ENCODE peak calls at places on chromosomes 12 and 14, in ten cellular contexts. F, J, V, A, L, D, P, H, Q and O are unnamed samples.

GRCh38 chr12:124938066-124938465 is 23.6 kb upstream of the UBC start:
- DNase-seq in F (no peak), J (no peak), V (no peak), A (no peak), L (no peak), D (no peak), P (no peak), H (no peak), Q (no peak), O (no peak)

GRCh38 chr12:22037952-22038351 is 8.1 kb upstream of the CMAS start:
- DNase-seq in F (no peak), J (no peak), V (no peak), A (no peak), L (no peak), D (no peak), P (no peak), H (no peak), Q (no peak), O (no peak)

GRCh38 chr12:46089414-46090162 is 99.2 kb upstream of the SCAF11 start:
- DNase-seq in F (no peak), J (no peak), V (no peak), A (no peak), L (no peak), D (no peak), P (no peak), H (no peak), Q (no peak), O (no peak)

GRCh38 chr14:75430526-75430925 is 2.7 kb downstream of the JDP2 start:
- DNase-seq in F (no peak), J (peak), V (no peak), A (no peak), L (no peak), D (no peak), P (no peak), H (peak), Q (no peak), O (no peak)

GRCh38 chr14:36241183-36241582 is 64.7 kb upstream of the PTCSC3 start:
- DNase-seq in F (no peak), J (no peak), V (no peak), A (no peak), L (no peak), D (no peak), P (no peak), H (no peak), Q (no peak), O (no peak)

GRCh38 chr14:75471059-75471458 is 43.2 kb downstream of the JDP2 start:
- DNase-seq in F (no peak), J (no peak), V (no peak), A (no peak), L (no peak), D (no peak), P (no peak), H (peak), Q (no peak), O (no peak)

GRCh38 chr12:16118586-16118985 is 158.9 kb downstream of the SLC15A5 start:
- DNase-seq in F (peak), J (no peak), V (no peak), A (no peak), L (no peak), D (no peak), P (no peak), H (no peak), Q (no peak), O (no peak)

GRCh38 chr14:28709571-28710305 is 56.8 kb upstream of the FOXG1 start:
- DNase-seq in F (peak), J (no peak), V (no peak), A (no peak), L (no peak), D (no peak), P (no peak), H (no peak), Q (no peak), O (no peak)

GRCh38 chr14:106879241-106879640 is 1352.9 kb downstream of the TMEM121 start:
- DNase-seq in F (no peak), J (no peak), V (peak), A (no peak), L (peak), D (peak), P (no peak), H (peak), Q (peak), O (peak)

GRCh38 chr14:38108681-38109080 is 99.0 kb upstream of the SSTR1 start:
- DNase-seq in F (no peak), J (no peak), V (no peak), A (no peak), L (no peak), D (no peak), P (no peak), H (no peak), Q (no peak), O (no peak)

GRCh38 chr14:98578204-98578603 is 693.8 kb downstream of the BCL11B start:
- DNase-seq in F (no peak), J (no peak), V (no peak), A (no peak), L (no peak), D (no peak), P (no peak), H (no peak), Q (no peak), O (no peak)

GRCh38 chr14:91985008-91985407 is 37.5 kb upstream of the FBLN5 start:
- DNase-seq in F (no peak), J (no peak), V (no peak), A (no peak), L (no peak), D (no peak), P (no peak), H (no peak), Q (no peak), O (no peak)

GRCh38 chr12:66268562-66268961 is 33.7 kb upstream of the HELB start:
- DNase-seq in F (no peak), J (no peak), V (no peak), A (no peak), L (no peak), D (no peak), P (no peak), H (no peak), Q (no peak), O (no peak)

GRCh38 chr12:10110256-10110844 is 11.6 kb upstream of the CLEC1A start:
- DNase-seq in F (no peak), J (no peak), V (no peak), A (no peak), L (no peak), D (no peak), P (no peak), H (no peak), Q (no peak), O (no peak)

GRCh38 chr14:55271572-55272414 is 572 bp downstream of the FBXO34 start:
- DNase-seq in F (peak), J (peak), V (peak), A (peak), L (peak), D (peak), P (peak), H (peak), Q (peak), O (peak)

GRCh38 chr12:131672941-131673330 is 38.0 kb upstream of the SFSWAP start:
- DNase-seq in F (no peak), J (no peak), V (no peak), A (no peak), L (no peak), D (no peak), P (no peak), H (no peak), Q (peak), O (no peak)

GRCh38 chr14:74571901-74572828 is 39.9 kb downstream of the LTBP2 start:
- DNase-seq in F (no peak), J (no peak), V (peak), A (no peak), L (peak), D (peak), P (peak), H (no peak), Q (no peak), O (no peak)

GRCh38 chr14:32565256-32565655 is 236.2 kb downstream of the AKAP6 start:
- DNase-seq in F (no peak), J (no peak), V (no peak), A (peak), L (no peak), D (no peak), P (no peak), H (no peak), Q (no peak), O (no peak)

GRCh38 chr12:190881-191280 is 23.1 kb downstream of the SLC6A12 start:
- DNase-seq in F (no peak), J (no peak), V (no peak), A (no peak), L (no peak), D (no peak), P (no peak), H (no peak), Q (no peak), O (no peak)

GRCh38 chr12:10364839-10365681 is 24.8 kb downstream of the KLRK1 start:
- DNase-seq in F (peak), J (peak), V (peak), A (peak), L (peak), D (peak), P (peak), H (peak), Q (no peak), O (peak)

GRCh38 chr12:108759914-108760313 is 28.6 kb upstream of the CORO1C start:
- DNase-seq in F (no peak), J (no peak), V (no peak), A (no peak), L (no peak), D (no peak), P (no peak), H (no peak), Q (no peak), O (no peak)

GRCh38 chr12:54628186-54628846 is 6.4 kb downstream of the LACRT start:
- DNase-seq in F (no peak), J (no peak), V (no peak), A (no peak), L (no peak), D (no peak), P (no peak), H (no peak), Q (no peak), O (no peak)

GRCh38 chr12:30021046-30021833 is 237.5 kb upstream of the TMTC1 start:
- DNase-seq in F (no peak), J (no peak), V (no peak), A (no peak), L (no peak), D (no peak), P (no peak), H (no peak), Q (no peak), O (no peak)

GRCh38 chr14:85441909-85442643 is 87.9 kb upstream of the FLRT2 start:
- DNase-seq in F (no peak), J (no peak), V (no peak), A (no peak), L (no peak), D (no peak), P (no peak), H (no peak), Q (no peak), O (no peak)

GRCh38 chr12:48671231-48671856 is 10.7 kb downstream of the KANSL2 start:
- DNase-seq in F (no peak), J (no peak), V (no peak), A (no peak), L (no peak), D (no peak), P (no peak), H (no peak), Q (no peak), O (no peak)

GRCh38 chr12:22268406-22268805 is 66.1 kb downstream of the ST8SIA1 start:
- DNase-seq in F (no peak), J (no peak), V (no peak), A (no peak), L (no peak), D (no peak), P (no peak), H (no peak), Q (no peak), O (no peak)

GRCh38 chr12:70644836-70645235 is 7.6 kb upstream of the PTPRB start:
- DNase-seq in F (no peak), J (no peak), V (no peak), A (no peak), L (no peak), D (no peak), P (no peak), H (no peak), Q (no peak), O (no peak)

GRCh38 chr12:116561181-116561821 is 2.1 kb downstream of the MAP1LC3B2 start:
- DNase-seq in F (no peak), J (no peak), V (no peak), A (no peak), L (no peak), D (no peak), P (no peak), H (no peak), Q (no peak), O (no peak)

DNA sequence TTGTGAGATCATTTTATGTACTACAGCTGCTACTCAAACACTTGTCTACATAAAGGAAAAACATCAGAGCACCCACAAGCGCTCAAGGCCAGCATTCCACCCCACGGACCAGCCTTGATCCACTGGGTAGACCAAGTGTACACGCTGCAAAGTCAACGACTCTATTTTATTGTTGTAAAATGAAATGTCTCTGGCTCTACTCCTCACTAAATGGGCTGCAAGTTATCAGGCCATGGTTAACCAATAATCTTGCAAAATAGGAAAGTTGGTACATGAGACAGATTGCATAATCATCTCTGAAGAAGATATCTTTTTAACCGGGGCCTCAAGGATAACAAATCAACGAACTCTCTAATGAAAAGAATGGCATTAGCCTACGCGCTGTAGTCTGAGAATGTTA is 69.9 kb upstream of the FOXN3 start:
- DNase-seq in F (no peak), J (no peak), V (no peak), A (no peak), L (no peak), D (no peak), P (no peak), H (no peak), Q (no peak), O (no peak)
- TF ChIP-seq CTCF in F (no peak), J (no peak), V (no peak), A (no peak), L (no peak), D (no peak), P (no peak), H (no peak), Q (no peak), O (no peak)

DNA sequence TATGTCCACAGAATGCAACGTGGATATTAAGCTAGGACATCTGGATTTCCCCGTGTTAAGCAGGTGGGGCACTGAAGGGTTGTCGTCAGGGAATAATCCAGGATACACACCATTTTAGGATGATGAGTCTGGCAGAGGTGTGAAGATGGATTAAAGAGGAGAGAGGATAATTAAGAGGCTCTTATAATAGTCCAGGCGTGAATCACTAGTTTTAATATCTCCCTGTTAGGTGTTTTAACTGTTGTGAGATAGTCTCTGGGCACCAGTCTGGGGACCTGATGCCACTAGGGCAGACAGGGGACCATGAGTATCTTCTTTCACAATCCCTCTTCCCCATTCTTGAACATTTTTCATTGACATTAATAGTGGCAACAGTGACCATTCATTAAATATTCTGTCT is 216.7 kb downstream of the TBX5 start:
- DNase-seq in F (no peak), J (no peak), V (no peak), A (no peak), L (no peak), D (no peak), P (no peak), H (no peak), Q (no peak), O (no peak)
- H3K27ac ChIP-seq in F (no peak), J (no peak), V (no peak), A (no peak), L (no peak), D (no peak), P (no peak), H (no peak), Q (no peak), O (no peak)

GRCh38 chr12:117968084-117968789 is 553 bp downstream of the KSR2 start:
- DNase-seq in F (peak), J (no peak), V (no peak), A (no peak), L (no peak), D (no peak), P (no peak), H (no peak), Q (no peak), O (no peak)

GRCh38 chr12:117967512-117967911 is 1.3 kb downstream of the KSR2 start:
- DNase-seq in F (peak), J (no peak), V (no peak), A (no peak), L (no peak), D (no peak), P (no peak), H (no peak), Q (no peak), O (no peak)

GRCh38 chr12:117967043-117967442 is 1.7 kb downstream of the KSR2 start:
- DNase-seq in F (no peak), J (no peak), V (no peak), A (no peak), L (no peak), D (no peak), P (no peak), H (no peak), Q (no peak), O (no peak)

GRCh38 chr12:117970334-117970733 is 1.5 kb upstream of the KSR2 start:
- DNase-seq in F (no peak), J (no peak), V (no peak), A (no peak), L (no peak), D (no peak), P (no peak), H (no peak), Q (no peak), O (no peak)

DNA sequence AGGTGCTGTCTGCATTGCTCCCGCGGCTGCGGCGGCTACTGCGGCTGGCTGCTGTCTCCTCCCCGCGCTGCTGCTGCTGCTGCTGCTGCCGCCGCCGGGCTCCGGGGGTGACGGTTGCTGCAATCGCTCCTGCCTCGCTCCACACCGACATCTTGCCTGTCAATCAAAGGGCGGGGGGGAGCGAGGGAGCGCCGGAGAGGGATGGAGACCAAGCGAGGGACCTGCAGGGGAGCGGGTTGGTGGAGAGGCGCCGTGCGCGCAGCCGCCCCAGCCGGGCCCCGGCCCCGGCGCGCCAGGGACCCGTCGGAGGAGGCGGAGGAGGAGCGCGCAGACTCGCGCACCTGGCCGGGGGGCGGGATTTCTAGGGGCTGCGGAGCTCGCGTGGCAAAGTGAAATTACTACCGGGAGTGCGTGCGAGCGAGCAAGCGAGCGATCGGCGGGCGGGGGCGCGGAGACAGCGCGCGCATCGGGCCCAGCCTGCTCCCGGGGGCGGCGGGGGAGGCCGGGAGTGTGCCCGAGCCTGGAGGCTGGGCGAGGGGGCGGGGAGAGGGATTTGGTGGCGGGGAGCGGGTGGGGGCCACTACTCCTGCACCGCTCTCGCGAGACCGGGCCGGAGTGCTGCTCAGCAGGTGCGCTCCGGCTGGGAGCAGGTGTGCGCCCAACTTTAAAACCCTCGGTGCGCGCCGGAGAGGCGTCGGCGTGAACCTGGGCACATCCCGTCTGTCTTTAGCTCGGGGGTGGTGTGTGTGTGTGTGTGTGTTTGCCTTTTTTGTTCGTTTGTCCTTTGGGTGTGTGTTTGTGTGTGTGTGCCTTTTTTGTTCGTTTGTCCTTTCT is at the start of gene KSR2:
- DNase-seq in F (peak), J (no peak), V (peak), A (peak), L (no peak), D (peak), P (no peak), H (peak), Q (peak), O (no peak)
- H3K4me3 ChIP-seq in F (peak), J (peak), V (peak), A (peak), L (peak), D (peak), P (no peak), H (peak), Q (peak), O (no peak)

GRCh38 chr12:107544947-107545346 is 140.7 kb upstream of the PWP1 start:
- DNase-seq in F (no peak), J (no peak), V (no peak), A (no peak), L (no peak), D (no peak), P (no peak), H (no peak), Q (no peak), O (no peak)

GRCh38 chr12:107547421-107547820 is 138.2 kb upstream of the PWP1 start:
- DNase-seq in F (no peak), J (no peak), V (no peak), A (no peak), L (no peak), D (no peak), P (no peak), H (no peak), Q (no peak), O (no peak)

GRCh38 chr12:107541001-107541400 is 144.6 kb upstream of the PWP1 start:
- DNase-seq in F (no peak), J (no peak), V (no peak), A (no peak), L (no peak), D (no peak), P (no peak), H (no peak), Q (no peak), O (no peak)

GRCh38 chr12:107545737-107546363 is 139.7 kb upstream of the PWP1 start:
- DNase-seq in F (no peak), J (no peak), V (no peak), A (no peak), L (no peak), D (no peak), P (no peak), H (no peak), Q (no peak), O (no peak)

DNA sequence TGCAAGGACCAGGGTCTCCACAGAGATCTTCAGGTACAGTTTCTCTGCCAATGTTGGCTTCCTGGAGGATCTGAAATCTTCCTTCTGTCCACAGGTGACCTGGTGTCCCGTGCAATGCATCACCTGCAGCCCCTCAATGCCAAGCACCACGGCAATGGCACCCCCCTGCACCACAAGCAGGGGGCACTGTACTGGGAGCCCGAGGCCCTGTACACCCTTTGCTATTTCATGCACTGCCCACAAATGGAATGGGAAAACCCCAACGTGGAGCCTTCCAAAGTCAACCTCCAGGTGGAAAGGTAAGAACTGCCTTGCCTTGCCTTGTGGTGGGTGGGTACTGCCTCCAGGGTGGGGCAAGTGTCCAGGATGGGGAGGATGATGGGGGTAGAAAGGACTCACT is 141.8 kb upstream of the PWP1 start:
- DNase-seq in F (no peak), J (no peak), V (no peak), A (no peak), L (no peak), D (no peak), P (no peak), H (no peak), Q (no peak), O (no peak)
- TF ChIP-seq CTCF in F (no peak), J (no peak), V (no peak), A (no peak), L (no peak), D (no peak), P (no peak), H (no peak), Q (no peak), O (no peak)

GRCh38 chr12:122523280-122523679 is 3.5 kb downstream of the RSRC2 start:
- DNase-seq in F (no peak), J (no peak), V (no peak), A (no peak), L (no peak), D (no peak), P (no peak), H (no peak), Q (no peak), O (no peak)
- H3K27ac ChIP-seq in F (no peak), J (peak), V (peak), A (no peak), L (no peak), D (no peak), P (no peak), H (no peak), Q (no peak), O (no peak)

GRCh38 chr12:12559699-12560296 is 2.9 kb downstream of the DUSP16 start:
- DNase-seq in F (no peak), J (no peak), V (no peak), A (no peak), L (no peak), D (no peak), P (no peak), H (no peak), Q (no peak), O (no peak)
- H3K4me3 ChIP-seq in F (peak), J (peak), V (peak), A (peak), L (peak), D (peak), P (no peak), H (peak), Q (peak), O (no peak)